ENCODE peak calls at places on chromosomes 4 and X, in four cellular contexts. L is H1, M is spleen, Y is GM23338. E is an unnamed sample.

GRCh38 chr4:74934822-74935326 is 2.0 kb downstream of the PARM1 start:
- DNase-seq in L (no peak), M (no peak), Y (peak), E (no peak)

GRCh38 chr4:109979932-109980717 is 67.4 kb downstream of the EGF start:
- DNase-seq in L (no peak), M (no peak), Y (no peak), E (no peak)

GRCh38 chrX:40112996-40113395 is 15.2 kb upstream of the BCOR start:
- DNase-seq in L (no peak), M (no peak), Y (no peak), E (no peak)

GRCh38 chrX:72048515-72049455 is 82.9 kb downstream of the RTL5 start:
- DNase-seq in L (no peak), M (no peak), Y (peak), E (peak)

GRCh38 chr4:81343536-81343935 is 128.2 kb downstream of the RASGEF1B start:
- DNase-seq in L (no peak), M (no peak), Y (no peak), E (no peak)

GRCh38 chrX:11364835-11365234 is 71.6 kb downstream of the AMELX start:
- DNase-seq in L (no peak), M (no peak), Y (no peak), E (no peak)

GRCh38 chr4:48979897-48980579 is 6.0 kb upstream of the CWH43 start:
- DNase-seq in L (no peak), M (no peak), Y (no peak), E (no peak)

GRCh38 chrX:55007633-55008032 is 7.5 kb downstream of the APEX2 start:
- DNase-seq in L (no peak), M (no peak), Y (no peak), E (no peak)

GRCh38 chr4:11631416-11631815 is 202.7 kb upstream of the HS3ST1 start:
- DNase-seq in L (no peak), M (no peak), Y (no peak), E (no peak)

GRCh38 chr4:38489924-38490639 is 173.9 kb upstream of the KLF3 start:
- DNase-seq in L (no peak), M (no peak), Y (peak), E (peak)

GRCh38 chrX:39764441-39764914 is 333.3 kb downstream of the BCOR start:
- DNase-seq in L (no peak), M (no peak), Y (no peak), E (peak)

DNA sequence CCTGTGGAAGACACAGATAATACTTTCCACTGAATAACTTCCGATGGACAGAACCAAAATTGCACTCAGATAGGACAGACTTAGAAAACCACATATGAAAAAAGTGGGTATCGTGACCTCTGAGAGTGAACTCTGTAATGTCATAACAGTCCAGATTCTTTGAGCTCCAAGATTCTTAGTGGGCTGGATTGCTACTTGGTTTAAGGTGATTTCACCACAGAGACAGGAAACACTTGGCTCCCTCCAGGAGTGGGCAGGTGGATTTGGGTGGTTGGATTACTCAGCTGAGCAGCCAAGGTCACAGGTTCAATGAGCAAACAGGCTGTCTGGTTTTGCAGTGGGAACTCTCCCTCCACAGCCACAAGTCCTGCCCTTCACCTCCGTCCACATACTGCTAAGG is 126.0 kb downstream of the AFAP1 start:
- DNase-seq in L (no peak), M (no peak), Y (no peak), E (peak)
- TF ChIP-seq POLR2AphosphoS5 in L (no peak), M (no peak), Y (no peak), E (no peak)

GRCh38 chr4:186827542-186827887 is 103.9 kb upstream of the FAT1 start:
- DNase-seq in L (no peak), M (no peak), Y (no peak), E (no peak)

GRCh38 chr4:186825069-186825468 is 101.4 kb upstream of the FAT1 start:
- DNase-seq in L (no peak), M (no peak), Y (no peak), E (no peak)

GRCh38 chr4:186829097-186829496 is 105.4 kb upstream of the FAT1 start:
- DNase-seq in L (no peak), M (no peak), Y (no peak), E (no peak)

GRCh38 chr4:186829740-186830449 is 106.2 kb upstream of the FAT1 start:
- DNase-seq in L (no peak), M (no peak), Y (no peak), E (no peak)

GRCh38 chr4:186826866-186827541 is 103.3 kb upstream of the FAT1 start:
- DNase-seq in L (no peak), M (no peak), Y (no peak), E (no peak)
- TF ChIP-seq CTCF in L (no peak), M (no peak), Y (no peak), E (no peak)

GRCh38 chr4:124030038-124030638 is 633.5 kb downstream of the SPRY1 start:
- DNase-seq in L (no peak), M (no peak), Y (no peak), E (peak)
- TF ChIP-seq POLR2AphosphoS5 in L (no peak), M (no peak), Y (no peak), E (peak)

GRCh38 chr4:53432528-53433424 is 55.3 kb downstream of the FIP1L1 start:
- DNase-seq in L (no peak), M (no peak), Y (no peak), E (no peak)

GRCh38 chr4:53431052-53431451 is 53.6 kb downstream of the FIP1L1 start:
- DNase-seq in L (no peak), M (no peak), Y (no peak), E (no peak)

GRCh38 chr4:53441564-53441963 is 64.1 kb downstream of the FIP1L1 start:
- DNase-seq in L (no peak), M (no peak), Y (no peak), E (no peak)

GRCh38 chr4:53436251-53436650 is 58.8 kb downstream of the FIP1L1 start:
- DNase-seq in L (no peak), M (no peak), Y (no peak), E (no peak)
- TF ChIP-seq CTCF in L (no peak), M (no peak), Y (no peak), E (no peak)

DNA sequence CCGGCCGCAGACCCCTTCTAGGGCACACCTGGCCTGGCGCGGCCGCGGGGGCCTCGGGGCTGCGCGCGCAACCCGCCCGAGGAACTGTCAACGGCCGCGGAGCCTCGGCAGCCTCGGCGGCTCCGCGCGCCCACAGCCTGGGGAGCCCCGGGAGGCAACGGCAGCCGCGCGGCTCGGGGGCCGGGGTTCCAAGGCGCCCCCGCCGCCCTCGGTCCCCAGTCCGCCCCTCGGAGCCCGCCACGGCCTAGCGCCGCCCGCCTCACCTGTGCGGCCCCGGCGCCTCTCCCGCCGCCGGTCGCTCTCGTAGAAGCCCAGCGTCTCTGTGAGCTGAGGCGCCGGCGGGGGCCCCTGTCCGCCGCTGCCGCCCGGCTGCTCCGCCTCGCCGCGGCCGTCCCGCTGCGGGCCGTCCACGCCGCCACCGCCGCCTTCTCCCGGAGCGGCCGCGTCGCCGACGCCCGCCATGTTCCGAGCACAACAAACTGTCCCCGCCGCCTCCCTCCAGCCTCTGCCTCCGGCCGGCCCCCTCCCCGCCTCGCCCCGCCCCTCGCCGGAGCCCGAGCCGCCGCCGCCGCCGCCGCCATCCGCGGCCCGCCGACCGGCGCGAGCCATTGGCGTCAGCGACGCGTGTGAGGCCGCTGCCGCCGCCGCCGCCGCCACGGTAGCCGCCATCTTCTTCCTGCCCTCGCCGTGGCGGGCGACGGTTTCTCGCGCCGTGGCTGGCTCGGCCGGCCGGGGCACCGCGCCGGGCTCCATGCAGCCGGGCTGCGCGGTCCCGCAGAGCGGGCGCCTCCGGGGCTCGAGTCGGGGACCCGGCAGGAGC is at the start of gene TAPT1:
- DNase-seq in L (no peak), M (peak), Y (peak), E (peak)
- TF ChIP-seq POLR2AphosphoS5 in L (peak), M (peak), Y (peak), E (peak)